ENCODE peak calls at places on chromosomes 7 and 10, in four cellular contexts. U is A549, T is right lobe of liver, P is foreskin keratinocyte. R is an unnamed sample.

GRCh38 chr10:130905921-130906320 is 405.6 kb downstream of the TCERG1L start:
- DNase-seq in U (no peak), T (no peak), P (no peak), R (no peak)

GRCh38 chr10:49173201-49173772 is 14.9 kb downstream of the TMEM273 start:
- DNase-seq in U (no peak), T (no peak), P (no peak), R (no peak)

GRCh38 chr10:97792058-97792721 is 20.4 kb upstream of the SFRP5 start:
- DNase-seq in U (peak; percentile 79), T (peak; percentile 75), P (no peak), R (no peak)

GRCh38 chr7:136923111-136923510 is 54.7 kb downstream of the CHRM2 start:
- DNase-seq in U (no peak), T (no peak), P (no peak), R (no peak)

GRCh38 chr10:79249156-79250121 is 97.8 kb upstream of the PPIF start:
- DNase-seq in U (no peak), T (no peak), P (no peak), R (no peak)

GRCh38 chr10:13613519-13613918 is 26.8 kb downstream of the PRPF18 start:
- DNase-seq in U (peak; percentile 13), T (no peak), P (peak; percentile 18), R (no peak)

GRCh38 chr7:43764039-43764789 is 5.7 kb downstream of the BLVRA start:
- DNase-seq in U (no peak), T (no peak), P (no peak), R (no peak)

GRCh38 chr7:1843271-1843861 is 173.3 kb downstream of the ELFN1 start:
- DNase-seq in U (no peak), T (no peak), P (no peak), R (no peak)

GRCh38 chr7:81402227-81402626 is 367.6 kb downstream of the HGF start:
- DNase-seq in U (no peak), T (no peak), P (no peak), R (no peak)

GRCh38 chr7:572668-573495 is 53.2 kb upstream of the PDGFA start:
- DNase-seq in U (no peak), T (no peak), P (no peak), R (no peak)

GRCh38 chr7:105298439-105298894 is 90.3 kb downstream of the SRPK2 start:
- DNase-seq in U (no peak), T (no peak), P (no peak), R (no peak)

GRCh38 chr7:105298004-105298403 is 90.7 kb downstream of the SRPK2 start:
- DNase-seq in U (no peak), T (no peak), P (no peak), R (no peak)

GRCh38 chr7:105297309-105297708 is 91.4 kb downstream of the SRPK2 start:
- DNase-seq in U (no peak), T (no peak), P (no peak), R (no peak)

GRCh38 chr7:105295626-105296352 is 92.9 kb downstream of the SRPK2 start:
- DNase-seq in U (no peak), T (no peak), P (no peak), R (no peak)

DNA sequence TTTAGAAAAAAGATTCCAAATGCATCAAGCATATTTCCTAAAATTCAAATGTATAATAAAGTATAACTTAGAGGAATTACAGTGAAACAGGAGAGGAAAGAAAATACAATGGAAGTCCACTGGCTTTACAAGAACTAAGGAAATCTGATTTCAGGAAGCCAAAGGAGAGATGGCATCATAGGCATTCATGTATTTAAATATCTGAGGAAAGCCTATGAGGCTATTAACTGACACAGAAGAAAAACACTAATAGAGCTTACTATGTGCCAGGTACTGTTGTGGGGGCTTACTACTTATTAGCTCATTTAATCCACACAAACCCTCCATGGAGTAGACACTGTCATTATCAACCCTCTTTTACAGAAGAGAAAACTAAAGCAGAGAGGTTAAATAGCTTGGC is 92.2 kb downstream of the SRPK2 start:
- DNase-seq in U (no peak), T (no peak), P (no peak), R (no peak)
- H3K27ac ChIP-seq in U (no peak overlapping the region), T (no peak overlapping the region), P (no peak overlapping the region), R (no peak overlapping the region)

GRCh38 chr10:43037942-43038782 is 38.7 kb upstream of the RET start:
- DNase-seq in U (no peak), T (no peak), P (no peak), R (no peak)
- H3K27ac ChIP-seq in U (no peak overlapping the region), T (no peak overlapping the region), P (no peak overlapping the region), R (no peak overlapping the region)

DNA sequence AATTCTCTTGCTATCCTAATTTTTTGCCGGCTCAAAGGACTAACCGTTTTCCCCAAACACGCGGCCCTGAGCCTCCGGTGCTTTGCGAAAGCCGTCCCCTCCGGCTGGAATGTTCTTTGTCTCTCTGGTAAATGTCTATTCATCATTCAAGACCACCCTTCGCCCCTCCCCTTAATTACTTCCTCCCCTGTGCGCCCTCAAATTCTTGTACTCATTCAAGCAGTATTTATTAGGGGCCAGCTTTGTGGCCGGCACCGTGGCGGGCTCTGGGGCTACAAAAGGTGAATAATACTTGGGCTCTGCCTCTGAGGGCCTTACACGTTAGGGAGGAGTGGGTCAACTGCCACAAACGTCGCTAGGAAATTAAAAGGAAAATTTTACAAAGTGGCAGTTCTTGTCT is 1.6 kb upstream of the MEST start:
- DNase-seq in U (no peak), T (no peak), P (peak; percentile 11), R (no peak)
- H3K27ac ChIP-seq in U (no peak overlapping the region), T (no peak overlapping the region), P (no peak overlapping the region), R (no peak overlapping the region)

GRCh38 chr7:54968018-54968417 is 50.8 kb upstream of the EGFR start:
- DNase-seq in U (no peak), T (no peak), P (no peak), R (no peak)
- H3K27ac ChIP-seq in U (peak overlapping the region; percentile 83), T (no peak overlapping the region), P (peak overlapping the region; percentile 81), R (peak overlapping the region; percentile 95)

GRCh38 chr10:88866454-88866853 is 13.6 kb upstream of the STAMBPL1 start:
- DNase-seq in U (no peak), T (no peak), P (peak; percentile 8), R (no peak)
- H3K27ac ChIP-seq in U (no peak overlapping the region), T (no peak overlapping the region), P (no peak overlapping the region), R (no peak overlapping the region)

GRCh38 chr10:63700209-63700934 is 179.2 kb downstream of the REEP3 start:
- DNase-seq in U (peak; percentile 54), T (no peak), P (peak; percentile 97), R (peak; percentile 90)
- H3K27ac ChIP-seq in U (peak overlapping the region; percentile 75), T (peak overlapping the region; percentile 49), P (peak overlapping the region; percentile 97), R (peak overlapping the region; percentile 90)

DNA sequence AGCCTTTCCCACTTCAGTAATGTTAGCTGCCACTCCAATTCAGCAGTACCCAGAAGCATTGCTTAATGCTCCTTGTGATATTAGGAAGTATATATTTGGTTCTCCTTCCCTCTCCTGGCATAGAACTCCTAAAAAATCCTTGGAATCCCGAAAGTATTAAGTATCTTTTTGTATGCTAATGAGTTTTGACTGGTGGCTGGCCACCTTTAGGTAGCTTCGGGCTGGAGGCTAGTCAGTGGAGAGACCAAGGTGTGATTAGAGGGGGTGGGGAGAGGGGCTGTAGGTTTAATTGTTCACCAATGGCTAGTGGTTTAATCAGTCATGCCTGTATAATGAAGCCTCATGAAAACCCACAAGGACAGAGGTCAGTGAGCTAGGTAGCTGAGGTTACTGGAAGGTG is 12.2 kb downstream of the COMTD1 start:
- DNase-seq in U (no peak), T (no peak), P (no peak), R (no peak)
- H3K27ac ChIP-seq in U (no peak overlapping the region), T (no peak overlapping the region), P (no peak overlapping the region), R (peak overlapping the region; percentile 95)

DNA sequence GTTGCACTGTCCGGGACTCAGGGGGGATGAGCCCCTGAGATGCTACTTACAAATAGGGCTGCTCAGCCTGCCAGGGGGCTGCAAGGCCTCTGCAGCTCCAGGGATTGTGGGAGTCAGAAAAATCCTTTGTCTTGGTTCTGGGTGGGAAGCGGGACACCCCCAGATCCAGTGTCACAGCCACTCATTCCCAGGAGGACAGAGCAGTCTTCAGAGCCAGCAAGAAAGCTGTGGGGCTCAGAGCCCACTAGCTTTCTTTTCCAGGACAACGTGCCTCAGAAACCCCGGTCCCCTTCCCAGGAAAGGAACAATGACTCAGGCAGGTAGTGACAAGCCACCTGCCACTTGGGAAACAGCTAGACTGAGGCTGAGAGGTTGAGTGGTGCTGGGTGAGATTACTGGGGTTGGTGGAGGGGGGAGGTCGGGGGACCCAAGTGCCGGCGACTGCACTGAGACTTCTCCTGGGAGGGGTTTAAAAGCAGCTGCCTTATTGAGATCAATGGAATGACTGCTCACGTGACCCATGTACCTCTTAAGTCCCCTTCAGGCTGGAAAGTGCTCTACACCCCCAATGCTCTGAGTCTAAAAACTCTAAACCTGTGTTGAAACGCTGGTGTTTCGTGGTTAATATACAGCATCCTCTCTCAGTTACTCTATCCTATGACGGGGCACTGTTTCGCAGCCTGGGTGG is 123.6 kb downstream of the UBE2H start:
- DNase-seq in U (no peak), T (no peak), P (no peak), R (no peak)
- H3K27ac ChIP-seq in U (peak overlapping the region; percentile 88), T (no peak overlapping the region), P (no peak overlapping the region), R (peak overlapping the region; percentile 96)

GRCh38 chr10:93478873-93479272 is 3.3 kb downstream of the MYOF start:
- DNase-seq in U (no peak), T (no peak), P (no peak), R (no peak)
- H3K27ac ChIP-seq in U (peak overlapping the region; percentile 92), T (no peak overlapping the region), P (peak overlapping the region; percentile 91), R (peak overlapping the region; percentile 99)

GRCh38 chr7:4747013-4747412 is 28.4 kb upstream of the AP5Z1 start:
- DNase-seq in U (no peak), T (no peak), P (no peak), R (no peak)
- H3K27ac ChIP-seq in U (peak overlapping the region; percentile 99), T (peak overlapping the region; percentile 85), P (peak overlapping the region; percentile 99), R (peak overlapping the region; percentile 98)

R was measured in epithelial cell of prostate.